ENCODE peak calls at places on chromosome 13, in seven cellular contexts. One of them, this sample, is unnamed.

GRCh38 chr13:75836441-75836840 is 200.3 kb downstream of the LMO7 start:
- DNase-seq in BE2C: no peak
- DNase-seq in dorsolateral prefrontal cortex: no peak
- DNase-seq in ELR: no peak
- DNase-seq in NCI-H526 treated with DMSO at 0.1 percent for 48 hours: no peak
- DNase-seq in stromal cell of bone marrow: no peak
- DNase-seq in activated CD4-positive, alpha-beta memory T cell treated with anti-CD3 and anti-CD28 coated beads, Interleukin-2, amount 10 ng/mL, durations not matched to agents 7 days and 5 days: no peak
- DNase-seq in this sample: no peak

GRCh38 chr13:42865703-42866102 is 84.3 kb downstream of the FAM216B start:
- DNase-seq in activated CD4-positive, alpha-beta memory T cell treated with anti-CD3 and anti-CD28 coated beads, Interleukin-2, amount 10 ng/mL, durations not matched to agents 7 days and 5 days: no peak
- DNase-seq in ELR: no peak
- DNase-seq in BE2C: peak; percentile 76
- DNase-seq in dorsolateral prefrontal cortex: no peak
- DNase-seq in stromal cell of bone marrow: no peak
- DNase-seq in NCI-H526 treated with DMSO at 0.1 percent for 48 hours: no peak
- DNase-seq in this sample: no peak

GRCh38 chr13:93413972-93414717 is 187.5 kb downstream of the GPC6 start:
- DNase-seq in BE2C: no peak
- DNase-seq in NCI-H526 treated with DMSO at 0.1 percent for 48 hours: peak; percentile 85
- DNase-seq in dorsolateral prefrontal cortex: no peak
- DNase-seq in activated CD4-positive, alpha-beta memory T cell treated with anti-CD3 and anti-CD28 coated beads, Interleukin-2, amount 10 ng/mL, durations not matched to agents 7 days and 5 days: no peak
- DNase-seq in stromal cell of bone marrow: peak; percentile 68
- DNase-seq in ELR: no peak
- DNase-seq in this sample: no peak

GRCh38 chr13:69935043-69935442 is 172.6 kb upstream of the ATXN8OS start:
- DNase-seq in stromal cell of bone marrow: no peak
- DNase-seq in BE2C: peak; percentile 46
- DNase-seq in activated CD4-positive, alpha-beta memory T cell treated with anti-CD3 and anti-CD28 coated beads, Interleukin-2, amount 10 ng/mL, durations not matched to agents 7 days and 5 days: no peak
- DNase-seq in ELR: peak; percentile 31
- DNase-seq in dorsolateral prefrontal cortex: no peak
- DNase-seq in NCI-H526 treated with DMSO at 0.1 percent for 48 hours: peak; percentile 51
- DNase-seq in this sample: no peak

GRCh38 chr13:43083750-43084149 is 60.4 kb downstream of the DNAJC15 start:
- DNase-seq in NCI-H526 treated with DMSO at 0.1 percent for 48 hours: no peak
- DNase-seq in dorsolateral prefrontal cortex: no peak
- DNase-seq in BE2C: no peak
- DNase-seq in stromal cell of bone marrow: no peak
- DNase-seq in activated CD4-positive, alpha-beta memory T cell treated with anti-CD3 and anti-CD28 coated beads, Interleukin-2, amount 10 ng/mL, durations not matched to agents 7 days and 5 days: no peak
- DNase-seq in ELR: no peak
- DNase-seq in this sample: no peak

GRCh38 chr13:32587014-32587773 is 942 bp downstream of the PDS5B start:
- DNase-seq in stromal cell of bone marrow: peak; percentile 36
- DNase-seq in dorsolateral prefrontal cortex: peak; percentile 49
- DNase-seq in activated CD4-positive, alpha-beta memory T cell treated with anti-CD3 and anti-CD28 coated beads, Interleukin-2, amount 10 ng/mL, durations not matched to agents 7 days and 5 days: peak; percentile 57
- DNase-seq in NCI-H526 treated with DMSO at 0.1 percent for 48 hours: peak; percentile 76
- DNase-seq in ELR: peak; percentile 69
- DNase-seq in BE2C: peak; percentile 85
- DNase-seq in this sample: peak; percentile 60

GRCh38 chr13:74204606-74205312 is 70.6 kb upstream of the KLF12 start:
- DNase-seq in BE2C: no peak
- DNase-seq in stromal cell of bone marrow: peak; percentile 43
- DNase-seq in NCI-H526 treated with DMSO at 0.1 percent for 48 hours: no peak
- DNase-seq in ELR: peak; percentile 94
- DNase-seq in dorsolateral prefrontal cortex: no peak
- DNase-seq in activated CD4-positive, alpha-beta memory T cell treated with anti-CD3 and anti-CD28 coated beads, Interleukin-2, amount 10 ng/mL, durations not matched to agents 7 days and 5 days: no peak
- DNase-seq in this sample: no peak

GRCh38 chr13:40069173-40070044 is 413.9 kb downstream of the COG6 start:
- DNase-seq in NCI-H526 treated with DMSO at 0.1 percent for 48 hours: peak; percentile 42
- DNase-seq in activated CD4-positive, alpha-beta memory T cell treated with anti-CD3 and anti-CD28 coated beads, Interleukin-2, amount 10 ng/mL, durations not matched to agents 7 days and 5 days: peak; percentile 72
- DNase-seq in ELR: peak; percentile 61
- DNase-seq in stromal cell of bone marrow: peak; percentile 48
- DNase-seq in dorsolateral prefrontal cortex: peak; percentile 83
- DNase-seq in BE2C: peak; percentile 68
- DNase-seq in this sample: peak; percentile 47

GRCh38 chr13:59842507-59842906 is 321.2 kb downstream of the DIAPH3 start:
- DNase-seq in dorsolateral prefrontal cortex: no peak
- DNase-seq in BE2C: no peak
- DNase-seq in stromal cell of bone marrow: no peak
- DNase-seq in NCI-H526 treated with DMSO at 0.1 percent for 48 hours: no peak
- DNase-seq in ELR: peak; percentile 25
- DNase-seq in activated CD4-positive, alpha-beta memory T cell treated with anti-CD3 and anti-CD28 coated beads, Interleukin-2, amount 10 ng/mL, durations not matched to agents 7 days and 5 days: no peak
- DNase-seq in this sample: no peak

GRCh38 chr13:27665333-27665732 is 43.6 kb downstream of the POLR1D start:
- DNase-seq in dorsolateral prefrontal cortex: no peak
- DNase-seq in stromal cell of bone marrow: no peak
- DNase-seq in activated CD4-positive, alpha-beta memory T cell treated with anti-CD3 and anti-CD28 coated beads, Interleukin-2, amount 10 ng/mL, durations not matched to agents 7 days and 5 days: no peak
- DNase-seq in NCI-H526 treated with DMSO at 0.1 percent for 48 hours: no peak
- DNase-seq in BE2C: no peak
- DNase-seq in ELR: peak; percentile 19
- DNase-seq in this sample: no peak

GRCh38 chr13:39263033-39263432 is 224.8 kb downstream of the NHLRC3 start:
- DNase-seq in stromal cell of bone marrow: peak; percentile 33
- DNase-seq in dorsolateral prefrontal cortex: peak; percentile 72
- DNase-seq in ELR: peak; percentile 58
- DNase-seq in activated CD4-positive, alpha-beta memory T cell treated with anti-CD3 and anti-CD28 coated beads, Interleukin-2, amount 10 ng/mL, durations not matched to agents 7 days and 5 days: peak; percentile 38
- DNase-seq in NCI-H526 treated with DMSO at 0.1 percent for 48 hours: peak; percentile 65
- DNase-seq in BE2C: peak; percentile 53
- DNase-seq in this sample: peak; percentile 1

GRCh38 chr13:101881593-101881992 is 429.1 kb downstream of the ITGBL1 start:
- DNase-seq in NCI-H526 treated with DMSO at 0.1 percent for 48 hours: no peak
- DNase-seq in dorsolateral prefrontal cortex: no peak
- DNase-seq in BE2C: no peak
- DNase-seq in stromal cell of bone marrow: no peak
- DNase-seq in activated CD4-positive, alpha-beta memory T cell treated with anti-CD3 and anti-CD28 coated beads, Interleukin-2, amount 10 ng/mL, durations not matched to agents 7 days and 5 days: no peak
- DNase-seq in ELR: no peak
- DNase-seq in this sample: no peak

GRCh38 chr13:111584101-111584500 is 263.7 kb downstream of the TEX29 start:
- DNase-seq in NCI-H526 treated with DMSO at 0.1 percent for 48 hours: no peak
- DNase-seq in dorsolateral prefrontal cortex: peak; percentile 16
- DNase-seq in activated CD4-positive, alpha-beta memory T cell treated with anti-CD3 and anti-CD28 coated beads, Interleukin-2, amount 10 ng/mL, durations not matched to agents 7 days and 5 days: no peak
- DNase-seq in stromal cell of bone marrow: no peak
- DNase-seq in BE2C: no peak
- DNase-seq in ELR: no peak
- DNase-seq in this sample: no peak

GRCh38 chr13:110575322-110576069 is 14.0 kb upstream of the RAB20 start:
- DNase-seq in BE2C: no peak
- DNase-seq in activated CD4-positive, alpha-beta memory T cell treated with anti-CD3 and anti-CD28 coated beads, Interleukin-2, amount 10 ng/mL, durations not matched to agents 7 days and 5 days: peak; percentile 42
- DNase-seq in ELR: peak; percentile 48
- DNase-seq in stromal cell of bone marrow: no peak
- DNase-seq in NCI-H526 treated with DMSO at 0.1 percent for 48 hours: no peak
- DNase-seq in dorsolateral prefrontal cortex: no peak
- DNase-seq in this sample: no peak

GRCh38 chr13:100547805-100548204 is 40.8 kb downstream of the GGACT start:
- DNase-seq in NCI-H526 treated with DMSO at 0.1 percent for 48 hours: no peak
- DNase-seq in dorsolateral prefrontal cortex: no peak
- DNase-seq in ELR: no peak
- DNase-seq in stromal cell of bone marrow: no peak
- DNase-seq in BE2C: peak; percentile 30
- DNase-seq in activated CD4-positive, alpha-beta memory T cell treated with anti-CD3 and anti-CD28 coated beads, Interleukin-2, amount 10 ng/mL, durations not matched to agents 7 days and 5 days: no peak
- DNase-seq in this sample: no peak

GRCh38 chr13:78787189-78787588 is 128.2 kb upstream of the OBI1 start:
- DNase-seq in BE2C: no peak
- DNase-seq in NCI-H526 treated with DMSO at 0.1 percent for 48 hours: peak; percentile 35
- DNase-seq in stromal cell of bone marrow: no peak
- DNase-seq in activated CD4-positive, alpha-beta memory T cell treated with anti-CD3 and anti-CD28 coated beads, Interleukin-2, amount 10 ng/mL, durations not matched to agents 7 days and 5 days: no peak
- DNase-seq in ELR: no peak
- DNase-seq in dorsolateral prefrontal cortex: no peak
- DNase-seq in this sample: no peak

GRCh38 chr13:108154421-108154858 is 60.9 kb downstream of the LIG4 start:
- DNase-seq in NCI-H526 treated with DMSO at 0.1 percent for 48 hours: no peak
- DNase-seq in activated CD4-positive, alpha-beta memory T cell treated with anti-CD3 and anti-CD28 coated beads, Interleukin-2, amount 10 ng/mL, durations not matched to agents 7 days and 5 days: no peak
- DNase-seq in BE2C: no peak
- DNase-seq in ELR: no peak
- DNase-seq in dorsolateral prefrontal cortex: no peak
- DNase-seq in stromal cell of bone marrow: no peak
- DNase-seq in this sample: no peak

GRCh38 chr13:48234652-48235099 is 1.7 kb downstream of the ITM2B start:
- DNase-seq in BE2C: no peak
- DNase-seq in activated CD4-positive, alpha-beta memory T cell treated with anti-CD3 and anti-CD28 coated beads, Interleukin-2, amount 10 ng/mL, durations not matched to agents 7 days and 5 days: no peak
- DNase-seq in NCI-H526 treated with DMSO at 0.1 percent for 48 hours: peak; percentile 41
- DNase-seq in ELR: peak; percentile 16
- DNase-seq in dorsolateral prefrontal cortex: no peak
- DNase-seq in stromal cell of bone marrow: no peak
- DNase-seq in this sample: no peak

GRCh38 chr13:40251343-40252032 is 415.0 kb downstream of the FOXO1 start:
- DNase-seq in activated CD4-positive, alpha-beta memory T cell treated with anti-CD3 and anti-CD28 coated beads, Interleukin-2, amount 10 ng/mL, durations not matched to agents 7 days and 5 days: no peak
- DNase-seq in ELR: no peak
- DNase-seq in BE2C: no peak
- DNase-seq in dorsolateral prefrontal cortex: no peak
- DNase-seq in stromal cell of bone marrow: no peak
- DNase-seq in NCI-H526 treated with DMSO at 0.1 percent for 48 hours: no peak
- DNase-seq in this sample: no peak

GRCh38 chr13:61777281-61777680 is 361.6 kb upstream of the PCDH20 start:
- DNase-seq in BE2C: peak; percentile 54
- DNase-seq in ELR: no peak
- DNase-seq in dorsolateral prefrontal cortex: no peak
- DNase-seq in activated CD4-positive, alpha-beta memory T cell treated with anti-CD3 and anti-CD28 coated beads, Interleukin-2, amount 10 ng/mL, durations not matched to agents 7 days and 5 days: no peak
- DNase-seq in stromal cell of bone marrow: no peak
- DNase-seq in NCI-H526 treated with DMSO at 0.1 percent for 48 hours: no peak
- DNase-seq in this sample: no peak

GRCh38 chr13:80341098-80341701 is at the start of gene SPRY2:
- DNase-seq in BE2C: peak; percentile 96
- DNase-seq in stromal cell of bone marrow: peak; percentile 97
- DNase-seq in activated CD4-positive, alpha-beta memory T cell treated with anti-CD3 and anti-CD28 coated beads, Interleukin-2, amount 10 ng/mL, durations not matched to agents 7 days and 5 days: peak; percentile 29
- DNase-seq in NCI-H526 treated with DMSO at 0.1 percent for 48 hours: peak; percentile 98
- DNase-seq in dorsolateral prefrontal cortex: peak; percentile 96
- DNase-seq in ELR: peak; percentile 98
- DNase-seq in this sample: peak; percentile 95

GRCh38 chr13:71513414-71514063 is 353.5 kb downstream of the DACH1 start:
- DNase-seq in stromal cell of bone marrow: no peak
- DNase-seq in ELR: no peak
- DNase-seq in activated CD4-positive, alpha-beta memory T cell treated with anti-CD3 and anti-CD28 coated beads, Interleukin-2, amount 10 ng/mL, durations not matched to agents 7 days and 5 days: no peak
- DNase-seq in NCI-H526 treated with DMSO at 0.1 percent for 48 hours: no peak
- DNase-seq in BE2C: peak; percentile 32
- DNase-seq in dorsolateral prefrontal cortex: no peak
- DNase-seq in this sample: no peak

GRCh38 chr13:46339035-46339666 is 47.9 kb downstream of the RUBCNL start:
- DNase-seq in stromal cell of bone marrow: peak; percentile 44
- DNase-seq in BE2C: no peak
- DNase-seq in NCI-H526 treated with DMSO at 0.1 percent for 48 hours: no peak
- DNase-seq in activated CD4-positive, alpha-beta memory T cell treated with anti-CD3 and anti-CD28 coated beads, Interleukin-2, amount 10 ng/mL, durations not matched to agents 7 days and 5 days: no peak
- DNase-seq in ELR: peak; percentile 70
- DNase-seq in dorsolateral prefrontal cortex: no peak
- DNase-seq in this sample: no peak

GRCh38 chr13:37175996-37176395 is 70.5 kb upstream of the CSNK1A1L start:
- DNase-seq in dorsolateral prefrontal cortex: no peak
- DNase-seq in stromal cell of bone marrow: peak; percentile 81
- DNase-seq in ELR: peak; percentile 38
- DNase-seq in activated CD4-positive, alpha-beta memory T cell treated with anti-CD3 and anti-CD28 coated beads, Interleukin-2, amount 10 ng/mL, durations not matched to agents 7 days and 5 days: no peak
- DNase-seq in NCI-H526 treated with DMSO at 0.1 percent for 48 hours: no peak
- DNase-seq in BE2C: no peak
- DNase-seq in this sample: no peak

This sample was measured in substantia nigra.